ENCODE peak calls at places on chromosome 1, in nine cellular contexts. One of them, this sample, is unnamed.

GRCh38 chr1:96562094-96562493 is 159.5 kb upstream of the PTBP2 start:
- DNase-seq in 8988T: no peak
- DNase-seq in HS-5: no peak
- DNase-seq in brain microvascular endothelial cell: no peak
- DNase-seq in vagina: no peak
- DNase-seq in HL-60: no peak
- DNase-seq in posterior vena cava: no peak
- DNase-seq in T-helper 17 cell: no peak
- DNase-seq in natural killer cell treated with Interleukin-12 subunit alpha and Interleukin-12 subunit beta and Interleukin-15 and Interleukin-18, amount 100 ng/mL, for 72 hours: no peak
- DNase-seq in this sample: no peak

GRCh38 chr1:172990598-172991215 is 60.0 kb downstream of the TNFSF18 start:
- DNase-seq in 8988T: no peak
- DNase-seq in HS-5: no peak
- DNase-seq in brain microvascular endothelial cell: no peak
- DNase-seq in vagina: no peak
- DNase-seq in HL-60: no peak
- DNase-seq in posterior vena cava: no peak
- DNase-seq in T-helper 17 cell: no peak
- DNase-seq in natural killer cell treated with Interleukin-12 subunit alpha and Interleukin-12 subunit beta and Interleukin-15 and Interleukin-18, amount 100 ng/mL, for 72 hours: no peak
- DNase-seq in this sample: no peak

GRCh38 chr1:151815716-151816327 is 10.6 kb upstream of the LINGO4 start:
- DNase-seq in 8988T: no peak
- DNase-seq in HS-5: no peak
- DNase-seq in brain microvascular endothelial cell: no peak
- DNase-seq in vagina: no peak
- DNase-seq in HL-60: no peak
- DNase-seq in posterior vena cava: no peak
- DNase-seq in T-helper 17 cell: peak; percentile 55
- DNase-seq in natural killer cell treated with Interleukin-12 subunit alpha and Interleukin-12 subunit beta and Interleukin-15 and Interleukin-18, amount 100 ng/mL, for 72 hours: no peak
- DNase-seq in this sample: no peak

GRCh38 chr1:91752324-91752723 is 133.6 kb downstream of the TGFBR3 start:
- DNase-seq in 8988T: no peak
- DNase-seq in HS-5: no peak
- DNase-seq in brain microvascular endothelial cell: no peak
- DNase-seq in vagina: no peak
- DNase-seq in HL-60: no peak
- DNase-seq in posterior vena cava: no peak
- DNase-seq in T-helper 17 cell: no peak
- DNase-seq in natural killer cell treated with Interleukin-12 subunit alpha and Interleukin-12 subunit beta and Interleukin-15 and Interleukin-18, amount 100 ng/mL, for 72 hours: no peak
- DNase-seq in this sample: no peak

GRCh38 chr1:53127546-53127945 is 14.9 kb downstream of the SLC1A7 start:
- DNase-seq in 8988T: no peak
- DNase-seq in HS-5: no peak
- DNase-seq in brain microvascular endothelial cell: no peak
- DNase-seq in vagina: no peak
- DNase-seq in HL-60: no peak
- DNase-seq in posterior vena cava: peak; percentile 35
- DNase-seq in T-helper 17 cell: no peak
- DNase-seq in natural killer cell treated with Interleukin-12 subunit alpha and Interleukin-12 subunit beta and Interleukin-15 and Interleukin-18, amount 100 ng/mL, for 72 hours: no peak
- DNase-seq in this sample: no peak

GRCh38 chr1:2935184-2935583 is 86.1 kb upstream of the ACTRT2 start:
- DNase-seq in 8988T: no peak
- DNase-seq in HS-5: no peak
- DNase-seq in brain microvascular endothelial cell: no peak
- DNase-seq in vagina: no peak
- DNase-seq in HL-60: no peak
- DNase-seq in posterior vena cava: peak; percentile 44
- DNase-seq in T-helper 17 cell: no peak
- DNase-seq in natural killer cell treated with Interleukin-12 subunit alpha and Interleukin-12 subunit beta and Interleukin-15 and Interleukin-18, amount 100 ng/mL, for 72 hours: no peak
- DNase-seq in this sample: no peak

GRCh38 chr1:5389101-5389885 is 602.9 kb downstream of the NPHP4 start:
- DNase-seq in 8988T: no peak
- DNase-seq in HS-5: no peak
- DNase-seq in brain microvascular endothelial cell: no peak
- DNase-seq in vagina: no peak
- DNase-seq in HL-60: no peak
- DNase-seq in posterior vena cava: no peak
- DNase-seq in T-helper 17 cell: no peak
- DNase-seq in natural killer cell treated with Interleukin-12 subunit alpha and Interleukin-12 subunit beta and Interleukin-15 and Interleukin-18, amount 100 ng/mL, for 72 hours: no peak
- DNase-seq in this sample: no peak

GRCh38 chr1:43545686-43546387 is 15.2 kb downstream of the PTPRF start:
- DNase-seq in 8988T: peak; percentile 76
- DNase-seq in HS-5: no peak
- DNase-seq in brain microvascular endothelial cell: peak; percentile 25
- DNase-seq in vagina: no peak
- DNase-seq in HL-60: no peak
- DNase-seq in posterior vena cava: peak; percentile 90
- DNase-seq in T-helper 17 cell: no peak
- DNase-seq in natural killer cell treated with Interleukin-12 subunit alpha and Interleukin-12 subunit beta and Interleukin-15 and Interleukin-18, amount 100 ng/mL, for 72 hours: no peak
- DNase-seq in this sample: no peak

GRCh38 chr1:19179597-19180271 is 30.3 kb downstream of the UBR4 start:
- DNase-seq in 8988T: no peak
- DNase-seq in HS-5: no peak
- DNase-seq in brain microvascular endothelial cell: peak; percentile 18
- DNase-seq in vagina: no peak
- DNase-seq in HL-60: peak; percentile 15
- DNase-seq in posterior vena cava: no peak
- DNase-seq in T-helper 17 cell: no peak
- DNase-seq in natural killer cell treated with Interleukin-12 subunit alpha and Interleukin-12 subunit beta and Interleukin-15 and Interleukin-18, amount 100 ng/mL, for 72 hours: no peak
- DNase-seq in this sample: no peak

GRCh38 chr1:6651889-6652288 is 27.2 kb downstream of the THAP3 start:
- DNase-seq in 8988T: no peak
- DNase-seq in HS-5: no peak
- DNase-seq in brain microvascular endothelial cell: no peak
- DNase-seq in vagina: no peak
- DNase-seq in HL-60: no peak
- DNase-seq in posterior vena cava: no peak
- DNase-seq in T-helper 17 cell: no peak
- DNase-seq in natural killer cell treated with Interleukin-12 subunit alpha and Interleukin-12 subunit beta and Interleukin-15 and Interleukin-18, amount 100 ng/mL, for 72 hours: no peak
- DNase-seq in this sample: no peak

GRCh38 chr1:246753670-246754535 is 29.7 kb downstream of the SCCPDH start:
- DNase-seq in 8988T: no peak
- DNase-seq in HS-5: peak; percentile 24
- DNase-seq in brain microvascular endothelial cell: peak; percentile 65
- DNase-seq in vagina: no peak
- DNase-seq in HL-60: peak; percentile 64
- DNase-seq in posterior vena cava: peak; percentile 86
- DNase-seq in T-helper 17 cell: peak; percentile 20
- DNase-seq in natural killer cell treated with Interleukin-12 subunit alpha and Interleukin-12 subunit beta and Interleukin-15 and Interleukin-18, amount 100 ng/mL, for 72 hours: peak; percentile 65
- DNase-seq in this sample: peak; percentile 36

GRCh38 chr1:177546346-177546745 is 375.6 kb downstream of the BRINP2 start:
- DNase-seq in 8988T: no peak
- DNase-seq in HS-5: no peak
- DNase-seq in brain microvascular endothelial cell: no peak
- DNase-seq in vagina: no peak
- DNase-seq in HL-60: no peak
- DNase-seq in posterior vena cava: no peak
- DNase-seq in T-helper 17 cell: no peak
- DNase-seq in natural killer cell treated with Interleukin-12 subunit alpha and Interleukin-12 subunit beta and Interleukin-15 and Interleukin-18, amount 100 ng/mL, for 72 hours: no peak
- DNase-seq in this sample: no peak

GRCh38 chr1:236179634-236180033 is 37.3 kb downstream of the GPR137B start:
- DNase-seq in 8988T: no peak
- DNase-seq in HS-5: no peak
- DNase-seq in brain microvascular endothelial cell: no peak
- DNase-seq in vagina: no peak
- DNase-seq in HL-60: no peak
- DNase-seq in posterior vena cava: no peak
- DNase-seq in T-helper 17 cell: no peak
- DNase-seq in natural killer cell treated with Interleukin-12 subunit alpha and Interleukin-12 subunit beta and Interleukin-15 and Interleukin-18, amount 100 ng/mL, for 72 hours: no peak
- DNase-seq in this sample: no peak

GRCh38 chr1:203930343-203930742 is 68.9 kb downstream of the SNRPE start:
- DNase-seq in 8988T: no peak
- DNase-seq in HS-5: no peak
- DNase-seq in brain microvascular endothelial cell: peak; percentile 51
- DNase-seq in vagina: no peak
- DNase-seq in HL-60: no peak
- DNase-seq in posterior vena cava: no peak
- DNase-seq in T-helper 17 cell: no peak
- DNase-seq in natural killer cell treated with Interleukin-12 subunit alpha and Interleukin-12 subunit beta and Interleukin-15 and Interleukin-18, amount 100 ng/mL, for 72 hours: no peak
- DNase-seq in this sample: no peak

GRCh38 chr1:26019641-26020315 is 1.8 kb upstream of the EXTL1 start:
- DNase-seq in 8988T: no peak
- DNase-seq in HS-5: peak; percentile 48
- DNase-seq in brain microvascular endothelial cell: peak; percentile 47
- DNase-seq in vagina: no peak
- DNase-seq in HL-60: no peak
- DNase-seq in posterior vena cava: no peak
- DNase-seq in T-helper 17 cell: no peak
- DNase-seq in natural killer cell treated with Interleukin-12 subunit alpha and Interleukin-12 subunit beta and Interleukin-15 and Interleukin-18, amount 100 ng/mL, for 72 hours: no peak
- DNase-seq in this sample: no peak

GRCh38 chr1:111223126-111223443 is 4.4 kb upstream of the CHI3L2 start:
- DNase-seq in 8988T: no peak
- DNase-seq in HS-5: no peak
- DNase-seq in brain microvascular endothelial cell: no peak
- DNase-seq in vagina: no peak
- DNase-seq in HL-60: no peak
- DNase-seq in posterior vena cava: no peak
- DNase-seq in T-helper 17 cell: no peak
- DNase-seq in natural killer cell treated with Interleukin-12 subunit alpha and Interleukin-12 subunit beta and Interleukin-15 and Interleukin-18, amount 100 ng/mL, for 72 hours: no peak
- DNase-seq in this sample: no peak

GRCh38 chr1:205430631-205431305 is 8.9 kb upstream of the LEMD1 start:
- DNase-seq in 8988T: no peak
- DNase-seq in HS-5: no peak
- DNase-seq in brain microvascular endothelial cell: peak; percentile 28
- DNase-seq in vagina: no peak
- DNase-seq in HL-60: no peak
- DNase-seq in posterior vena cava: no peak
- DNase-seq in T-helper 17 cell: peak; percentile 46
- DNase-seq in natural killer cell treated with Interleukin-12 subunit alpha and Interleukin-12 subunit beta and Interleukin-15 and Interleukin-18, amount 100 ng/mL, for 72 hours: peak; percentile 70
- DNase-seq in this sample: no peak

GRCh38 chr1:92184632-92185031 is 33.1 kb upstream of the C1orf146 start:
- DNase-seq in 8988T: no peak
- DNase-seq in HS-5: peak; percentile 74
- DNase-seq in brain microvascular endothelial cell: peak; percentile 65
- DNase-seq in vagina: no peak
- DNase-seq in HL-60: no peak
- DNase-seq in posterior vena cava: no peak
- DNase-seq in T-helper 17 cell: no peak
- DNase-seq in natural killer cell treated with Interleukin-12 subunit alpha and Interleukin-12 subunit beta and Interleukin-15 and Interleukin-18, amount 100 ng/mL, for 72 hours: no peak
- DNase-seq in this sample: no peak

GRCh38 chr1:84353665-84354064 is 44.6 kb upstream of the DNASE2B start:
- DNase-seq in 8988T: no peak
- DNase-seq in HS-5: no peak
- DNase-seq in brain microvascular endothelial cell: no peak
- DNase-seq in vagina: no peak
- DNase-seq in HL-60: no peak
- DNase-seq in posterior vena cava: no peak
- DNase-seq in T-helper 17 cell: no peak
- DNase-seq in natural killer cell treated with Interleukin-12 subunit alpha and Interleukin-12 subunit beta and Interleukin-15 and Interleukin-18, amount 100 ng/mL, for 72 hours: no peak
- DNase-seq in this sample: no peak

GRCh38 chr1:187891993-187892392 is 1063.2 kb downstream of the PLA2G4A start:
- DNase-seq in 8988T: no peak
- DNase-seq in HS-5: no peak
- DNase-seq in brain microvascular endothelial cell: no peak
- DNase-seq in vagina: no peak
- DNase-seq in HL-60: no peak
- DNase-seq in posterior vena cava: no peak
- DNase-seq in T-helper 17 cell: no peak
- DNase-seq in natural killer cell treated with Interleukin-12 subunit alpha and Interleukin-12 subunit beta and Interleukin-15 and Interleukin-18, amount 100 ng/mL, for 72 hours: no peak
- DNase-seq in this sample: no peak

GRCh38 chr1:46804926-46805325 is 6.1 kb downstream of the CYP4B1 start:
- DNase-seq in 8988T: no peak
- DNase-seq in HS-5: no peak
- DNase-seq in brain microvascular endothelial cell: no peak
- DNase-seq in vagina: peak; percentile 19
- DNase-seq in HL-60: no peak
- DNase-seq in posterior vena cava: no peak
- DNase-seq in T-helper 17 cell: no peak
- DNase-seq in natural killer cell treated with Interleukin-12 subunit alpha and Interleukin-12 subunit beta and Interleukin-15 and Interleukin-18, amount 100 ng/mL, for 72 hours: no peak
- DNase-seq in this sample: no peak

GRCh38 chr1:118200836-118201235 is 15.8 kb upstream of the SPAG17 start:
- DNase-seq in 8988T: no peak
- DNase-seq in HS-5: no peak
- DNase-seq in brain microvascular endothelial cell: no peak
- DNase-seq in vagina: no peak
- DNase-seq in HL-60: no peak
- DNase-seq in posterior vena cava: no peak
- DNase-seq in T-helper 17 cell: no peak
- DNase-seq in natural killer cell treated with Interleukin-12 subunit alpha and Interleukin-12 subunit beta and Interleukin-15 and Interleukin-18, amount 100 ng/mL, for 72 hours: no peak
- DNase-seq in this sample: no peak

GRCh38 chr1:155981266-155982088 is 3.1 kb upstream of the ARHGEF2 start:
- DNase-seq in 8988T: no peak
- DNase-seq in HS-5: peak; percentile 83
- DNase-seq in brain microvascular endothelial cell: peak; percentile 28
- DNase-seq in vagina: no peak
- DNase-seq in HL-60: peak; percentile 81
- DNase-seq in posterior vena cava: no peak
- DNase-seq in T-helper 17 cell: no peak
- DNase-seq in natural killer cell treated with Interleukin-12 subunit alpha and Interleukin-12 subunit beta and Interleukin-15 and Interleukin-18, amount 100 ng/mL, for 72 hours: no peak
- DNase-seq in this sample: no peak

GRCh38 chr1:108830119-108831008 is 26.5 kb downstream of the AKNAD1 start:
- DNase-seq in 8988T: peak; percentile 55
- DNase-seq in HS-5: peak; percentile 87
- DNase-seq in brain microvascular endothelial cell: peak; percentile 98
- DNase-seq in vagina: no peak
- DNase-seq in HL-60: no peak
- DNase-seq in posterior vena cava: peak; percentile 96
- DNase-seq in T-helper 17 cell: no peak
- DNase-seq in natural killer cell treated with Interleukin-12 subunit alpha and Interleukin-12 subunit beta and Interleukin-15 and Interleukin-18, amount 100 ng/mL, for 72 hours: no peak
- DNase-seq in this sample: no peak

GRCh38 chr1:239976130-239976968 is 115.3 kb upstream of the FMN2 start:
- DNase-seq in 8988T: no peak
- DNase-seq in HS-5: peak; percentile 47
- DNase-seq in brain microvascular endothelial cell: peak; percentile 49
- DNase-seq in vagina: no peak
- DNase-seq in HL-60: peak; percentile 32
- DNase-seq in posterior vena cava: no peak
- DNase-seq in T-helper 17 cell: peak; percentile 38
- DNase-seq in natural killer cell treated with Interleukin-12 subunit alpha and Interleukin-12 subunit beta and Interleukin-15 and Interleukin-18, amount 100 ng/mL, for 72 hours: no peak
- DNase-seq in this sample: peak; percentile 41

GRCh38 chr1:157992813-157993178 is 649 bp upstream of the KIRREL1 start:
- DNase-seq in 8988T: no peak
- DNase-seq in HS-5: no peak
- DNase-seq in brain microvascular endothelial cell: no peak
- DNase-seq in vagina: no peak
- DNase-seq in HL-60: no peak
- DNase-seq in posterior vena cava: no peak
- DNase-seq in T-helper 17 cell: no peak
- DNase-seq in natural killer cell treated with Interleukin-12 subunit alpha and Interleukin-12 subunit beta and Interleukin-15 and Interleukin-18, amount 100 ng/mL, for 72 hours: no peak
- DNase-seq in this sample: no peak

GRCh38 chr1:147167361-147167760 is 4.9 kb downstream of the PRKAB2 start:
- DNase-seq in 8988T: no peak
- DNase-seq in HS-5: peak; percentile 88
- DNase-seq in brain microvascular endothelial cell: peak; percentile 76
- DNase-seq in vagina: no peak
- DNase-seq in HL-60: no peak
- DNase-seq in posterior vena cava: no peak
- DNase-seq in T-helper 17 cell: no peak
- DNase-seq in natural killer cell treated with Interleukin-12 subunit alpha and Interleukin-12 subunit beta and Interleukin-15 and Interleukin-18, amount 100 ng/mL, for 72 hours: no peak
- DNase-seq in this sample: no peak